ENCODE peak calls at places on chromosomes 5 and 9, in seven cellular contexts. P is choroid plexus epithelial cell; B is aorta; A is adipocyte; N is effector memory CD4-positive, alpha-beta T cell; C is CD8-positive, alpha-beta T cell; Q is IMR-90. I is an unnamed sample.

GRCh38 chr5:55708732-55709131 is 3.4 kb downstream of the SLC38A9 start:
- DNase-seq in P (peak; percentile 6), B (no peak), A (no peak), N (no peak), C (no peak), Q (peak; percentile 34), I (no peak)

GRCh38 chr5:174563899-174564298 is 160.5 kb upstream of the MSX2 start:
- DNase-seq in P (peak; percentile 34), B (no peak), A (no peak), N (no peak), C (no peak), Q (peak; percentile 32), I (peak; percentile 31)

GRCh38 chr9:35911690-35912089 is 2.4 kb downstream of the SPAAR start:
- DNase-seq in P (no peak), B (no peak), A (no peak), N (no peak), C (no peak), Q (no peak), I (no peak)

GRCh38 chr9:109441296-109441695 is 56.8 kb downstream of the PTPN3 start:
- DNase-seq in P (no peak), B (no peak), A (no peak), N (no peak), C (no peak), Q (no peak), I (no peak)

GRCh38 chr5:173143567-173143966 is 764 bp upstream of the BNIP1 start:
- DNase-seq in P (no peak), B (no peak), A (no peak), N (no peak), C (no peak), Q (no peak), I (no peak)

GRCh38 chr9:133184971-133185370 is 21.3 kb upstream of the GBGT1 start:
- DNase-seq in P (peak; percentile 90), B (no peak), A (peak; percentile 82), N (peak; percentile 15), C (no peak), Q (peak; percentile 62), I (peak; percentile 82)

GRCh38 chr9:89425921-89426388 is 72.0 kb downstream of the SEMA4D start:
- DNase-seq in P (no peak), B (peak; percentile 30), A (no peak), N (no peak), C (no peak), Q (no peak), I (no peak)

GRCh38 chr5:111774525-111774924 is 17.5 kb upstream of the NREP start:
- DNase-seq in P (peak; percentile 70), B (peak; percentile 68), A (peak; percentile 58), N (no peak), C (no peak), Q (peak; percentile 42), I (peak; percentile 80)

DNA sequence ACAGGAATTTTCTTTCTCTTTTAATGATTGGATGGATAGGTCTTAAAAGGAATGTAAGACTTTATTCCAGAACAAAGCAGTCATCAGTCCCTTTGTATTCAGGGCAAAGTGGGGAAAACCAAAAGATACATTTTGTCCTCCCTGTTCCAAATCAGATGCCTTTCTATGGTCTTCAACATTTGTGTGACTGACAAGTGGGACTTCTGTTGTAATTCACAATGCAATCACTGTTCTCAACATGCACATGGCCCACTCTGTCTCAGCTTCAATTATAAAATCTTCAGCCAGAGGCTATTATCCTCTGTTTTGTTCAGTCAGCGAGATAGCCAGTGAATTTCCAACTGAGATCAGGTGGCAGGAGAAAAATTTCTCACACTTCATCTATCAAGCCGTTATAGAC is 95.5 kb upstream of the ERBIN start:
- DNase-seq in P (no peak), B (no peak), A (peak; percentile 36), N (no peak), C (no peak), Q (no peak), I (no peak)
- H3K4me3 ChIP-seq in P (no peak overlapping the region), B (no peak overlapping the region), A (no peak overlapping the region), N (no peak overlapping the region), C (no peak overlapping the region), Q (no peak overlapping the region), I (no peak overlapping the region)

GRCh38 chr9:33750839-33751339 is 44.5 kb upstream of the PRSS3 start:
- DNase-seq in P (no peak), B (no peak), A (peak; percentile 48), N (no peak), C (no peak), Q (no peak), I (no peak)
- H3K4me3 ChIP-seq in P (peak overlapping the region; percentile 59), B (no peak overlapping the region), A (peak overlapping the region; percentile 73), N (no peak overlapping the region), C (no peak overlapping the region), Q (peak overlapping the region; percentile 38), I (peak overlapping the region; percentile 65)

DNA sequence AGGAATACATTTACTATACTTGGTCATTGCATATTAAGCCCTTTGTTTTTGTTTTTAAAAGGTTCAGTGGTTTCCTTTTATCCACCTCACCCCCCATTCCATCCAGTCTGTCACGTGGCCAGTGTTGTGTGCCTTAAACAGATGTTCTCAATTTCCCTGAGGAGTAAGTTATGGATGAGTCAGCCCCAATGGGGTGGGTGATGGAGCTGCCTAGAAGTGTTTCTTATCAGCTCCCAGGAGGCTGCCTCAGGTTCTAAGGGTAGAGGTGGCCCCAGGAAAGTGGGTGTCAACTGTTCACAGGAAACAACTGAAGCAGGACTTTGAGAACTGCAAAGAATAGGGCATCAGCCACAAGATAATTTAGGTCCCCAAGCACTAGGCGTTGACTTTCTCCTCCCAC is 41.1 kb downstream of the ACTBL2 start:
- DNase-seq in P (peak; percentile 99), B (no peak), A (peak; percentile 92), N (no peak), C (no peak), Q (peak; percentile 99), I (peak; percentile 97)
- H3K4me3 ChIP-seq in P (no peak overlapping the region), B (no peak overlapping the region), A (no peak overlapping the region), N (no peak overlapping the region), C (no peak overlapping the region), Q (no peak overlapping the region), I (no peak overlapping the region)

DNA sequence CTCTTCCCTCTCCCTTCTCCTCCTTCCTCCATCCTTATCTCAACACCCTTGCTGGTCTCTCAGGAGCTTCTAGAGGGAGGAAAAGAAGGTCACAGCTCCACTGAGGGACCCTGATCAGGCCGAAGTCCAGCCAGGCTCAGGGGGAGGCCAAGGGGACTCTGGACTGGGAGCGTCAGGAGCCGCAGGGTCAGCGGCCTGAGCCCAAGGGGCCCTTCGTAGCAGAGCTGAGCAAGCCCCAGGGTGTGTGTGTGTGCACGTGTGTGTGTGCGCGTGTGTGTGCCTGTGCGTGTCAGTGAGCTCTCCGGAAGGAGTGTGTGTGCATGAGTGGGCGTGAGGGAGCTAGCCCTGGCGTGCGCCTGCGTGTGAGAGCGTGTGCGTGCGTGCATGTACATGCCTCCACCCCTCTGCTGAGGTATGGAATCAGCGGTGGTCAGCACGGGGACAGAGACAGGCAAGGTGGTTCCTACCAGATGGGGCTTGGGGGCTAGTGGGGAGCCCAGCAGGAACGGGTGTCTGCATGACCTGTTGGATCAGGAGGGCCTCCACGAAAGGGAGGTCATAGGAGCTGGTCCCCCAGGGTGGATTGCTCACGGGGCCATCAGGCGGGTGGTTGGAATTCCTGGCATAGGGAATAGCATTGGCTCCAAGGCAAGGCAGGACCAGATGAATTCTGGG is 10.0 kb upstream of the AGPAT2 start:
- DNase-seq in P (no peak), B (no peak), A (no peak), N (no peak), C (no peak), Q (no peak), I (no peak)
- H3K4me3 ChIP-seq in P (no peak overlapping the region), B (no peak overlapping the region), A (no peak overlapping the region), N (no peak overlapping the region), C (no peak overlapping the region), Q (no peak overlapping the region), I (no peak overlapping the region)

DNA sequence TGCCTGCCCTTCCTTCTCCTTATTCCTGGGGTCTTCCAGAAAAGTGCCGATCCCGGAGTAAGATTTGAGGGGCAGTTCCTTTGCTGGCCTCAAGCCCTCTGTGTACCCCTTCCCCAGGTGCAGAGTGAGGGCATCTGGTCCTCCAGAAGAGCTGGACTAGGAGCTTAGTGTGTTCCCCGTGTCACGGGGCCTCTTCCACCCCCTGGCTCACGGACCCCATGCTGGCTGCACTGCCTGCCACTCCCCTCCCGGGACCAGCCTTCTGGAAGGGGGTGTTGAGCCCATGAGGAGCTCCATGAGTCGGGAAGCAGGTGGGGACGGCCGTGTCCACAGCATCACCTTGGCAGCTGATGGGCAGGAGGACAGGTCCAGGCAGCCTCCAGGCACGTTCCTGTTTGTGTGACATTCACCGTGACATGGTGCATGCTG is 6.1 kb upstream of the LCN1 start:
- DNase-seq in P (no peak), B (no peak), A (no peak), N (no peak), C (no peak), Q (no peak), I (no peak)
- H3K4me3 ChIP-seq in P (no peak overlapping the region), B (no peak overlapping the region), A (no peak overlapping the region), N (no peak overlapping the region), C (no peak overlapping the region), Q (no peak overlapping the region), I (no peak overlapping the region)

DNA sequence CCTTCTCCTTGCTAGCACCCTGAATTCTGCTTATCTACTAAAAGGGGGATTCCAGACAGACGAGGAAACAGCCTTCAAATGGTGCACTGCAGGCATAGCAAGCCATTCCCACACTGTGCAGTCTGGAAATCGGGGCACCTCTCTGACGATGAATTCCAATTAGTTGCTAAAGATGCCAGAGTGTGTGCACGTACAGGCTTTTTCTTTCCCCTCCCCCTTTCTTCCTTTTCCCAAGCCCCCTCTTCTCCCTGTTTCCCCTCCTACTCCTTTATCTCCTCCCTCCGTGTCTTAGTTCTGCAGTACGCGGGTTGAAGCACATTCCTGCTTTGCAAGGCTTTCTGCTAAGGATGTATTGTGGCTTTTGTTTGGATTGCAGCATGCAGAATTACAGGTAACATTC is at the start of gene GPR21:
- DNase-seq in P (peak; percentile 29), B (no peak), A (no peak), N (no peak), C (no peak), Q (no peak), I (no peak)
- H3K4me3 ChIP-seq in P (no peak within 1 kb of the TSS), B (peak within 1 kb of the TSS; percentile 63), A (no peak within 1 kb of the TSS), N (no peak within 1 kb of the TSS), C (no peak within 1 kb of the TSS), Q (no peak within 1 kb of the TSS), I (no peak within 1 kb of the TSS)

DNA sequence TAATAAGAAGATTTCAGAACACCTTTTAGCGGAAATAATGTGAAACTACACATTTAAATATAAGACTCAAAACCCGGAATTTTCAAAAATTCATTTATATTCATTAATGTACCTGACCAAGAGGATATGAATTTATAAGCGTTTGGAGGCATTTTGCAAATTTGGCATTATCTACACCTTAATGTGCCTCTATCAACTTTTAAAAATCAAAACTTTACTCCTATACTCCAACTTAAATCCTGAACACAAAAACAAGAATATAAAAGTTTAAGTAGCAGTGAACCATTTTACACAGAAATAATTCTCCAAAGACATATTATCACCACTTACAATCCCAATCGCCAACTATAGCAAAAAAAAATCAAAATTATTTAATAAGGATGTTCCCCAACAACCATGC is 3.9 kb downstream of the ZNF608 start:
- DNase-seq in P (no peak), B (no peak), A (no peak), N (no peak), C (no peak), Q (no peak), I (no peak)
- H3K4me3 ChIP-seq in P (peak overlapping the region; percentile 80), B (peak overlapping the region; percentile 57), A (peak overlapping the region; percentile 88), N (no peak overlapping the region), C (no peak overlapping the region), Q (peak overlapping the region; percentile 67), I (peak overlapping the region; percentile 72)

I was measured in fibroblast of villous mesenchyme.